ENCODE peak calls at places on chromosomes 12 and 14, in eight cellular contexts. W is nucleus accumbens; G is tibial nerve; J is CD8-positive, alpha-beta T cell; U is NCI-H748 treated with DMSO at 0.1 percent for 48 hours; R is tibial artery; L is activated naive CD4-positive, alpha-beta T cell treated with anti-CD3 and anti-CD28 coated beads, Interleukin-2, amount 10 ng/mL, durations not matched to agents 7 days and 5 days; M is activated CD4-positive, CD25-positive, alpha-beta regulatory T cell. B is an unnamed sample.

GRCh38 chr14:54590481-54590880 is 23.6 kb downstream of the SAMD4A start:
- DNase-seq in W (no peak), G (no peak), J (no peak), U (no peak), R (no peak), L (no peak), M (no peak), B (no peak)

GRCh38 chr12:113169697-113170096 is 15.6 kb downstream of the DDX54 start:
- DNase-seq in W (no peak), G (no peak), J (no peak), U (no peak), R (no peak), L (no peak), M (no peak), B (no peak)

GRCh38 chr12:80268924-80269749 is 169.8 kb downstream of the OTOGL start:
- DNase-seq in W (no peak), G (no peak), J (no peak), U (no peak), R (no peak), L (no peak), M (no peak), B (no peak)

GRCh38 chr12:1993871-1994371 is 10.3 kb downstream of the DCP1B start:
- DNase-seq in W (no peak), G (no peak), J (peak), U (no peak), R (no peak), L (no peak), M (no peak), B (no peak)

GRCh38 chr14:89540830-89541470 is 123.9 kb upstream of the FOXN3 start:
- DNase-seq in W (no peak), G (no peak), J (no peak), U (no peak), R (no peak), L (no peak), M (no peak), B (no peak)

GRCh38 chr14:99513946-99514551 is 32.8 kb downstream of the CCNK start:
- DNase-seq in W (no peak), G (peak), J (no peak), U (no peak), R (no peak), L (peak), M (no peak), B (no peak)

GRCh38 chr12:109460538-109460937 is 16.6 kb downstream of the KCTD10 start:
- DNase-seq in W (no peak), G (no peak), J (no peak), U (no peak), R (no peak), L (no peak), M (no peak), B (no peak)

GRCh38 chr14:77965919-77966435 is 166.1 kb downstream of the ADCK1 start:
- DNase-seq in W (no peak), G (no peak), J (no peak), U (peak), R (no peak), L (peak), M (no peak), B (peak)

GRCh38 chr14:89736866-89737265 is 217.7 kb downstream of the EFCAB11 start:
- DNase-seq in W (no peak), G (no peak), J (no peak), U (no peak), R (no peak), L (no peak), M (no peak), B (no peak)

GRCh38 chr12:124939428-124940142 is 25.1 kb upstream of the UBC start:
- DNase-seq in W (no peak), G (peak), J (peak), U (no peak), R (peak), L (peak), M (no peak), B (peak)

GRCh38 chr12:121214171-121214777 is 4.3 kb downstream of the P2RX4 start:
- DNase-seq in W (no peak), G (no peak), J (no peak), U (no peak), R (no peak), L (no peak), M (no peak), B (no peak)

GRCh38 chr12:880656-881055 is 68.8 kb downstream of the RAD52 start:
- DNase-seq in W (no peak), G (no peak), J (no peak), U (no peak), R (no peak), L (no peak), M (no peak), B (no peak)

GRCh38 chr14:64675246-64675645 is 29.0 kb upstream of the PLEKHG3 start:
- DNase-seq in W (no peak), G (no peak), J (no peak), U (no peak), R (no peak), L (no peak), M (no peak), B (no peak)

GRCh38 chr12:59185291-59185690 is 265.0 kb upstream of the LRIG3 start:
- DNase-seq in W (no peak), G (no peak), J (no peak), U (no peak), R (no peak), L (no peak), M (no peak), B (no peak)

GRCh38 chr12:47574252-47575021 is 131.4 kb downstream of the RPAP3 start:
- DNase-seq in W (no peak), G (no peak), J (no peak), U (no peak), R (no peak), L (no peak), M (no peak), B (no peak)

GRCh38 chr14:104503691-104504090 is 75.9 kb upstream of the C14orf180 start:
- DNase-seq in W (no peak), G (no peak), J (no peak), U (no peak), R (no peak), L (no peak), M (no peak), B (no peak)

GRCh38 chr14:81211844-81212243 is 8.9 kb downstream of the GTF2A1 start:
- DNase-seq in W (peak), G (no peak), J (peak), U (no peak), R (peak), L (peak), M (no peak), B (no peak)

GRCh38 chr14:77043984-77044485 is 15.5 kb upstream of the IRF2BPL start:
- DNase-seq in W (no peak), G (no peak), J (no peak), U (no peak), R (no peak), L (no peak), M (no peak), B (no peak)

GRCh38 chr12:77940011-77940423 is 109.3 kb downstream of the NAV3 start:
- DNase-seq in W (no peak), G (no peak), J (no peak), U (no peak), R (no peak), L (no peak), M (no peak), B (no peak)

GRCh38 chr12:131266591-131267467 is 313.1 kb downstream of the ADGRD1 start:
- DNase-seq in W (no peak), G (no peak), J (no peak), U (no peak), R (no peak), L (no peak), M (no peak), B (no peak)

GRCh38 chr12:64625243-64626077 is 15.2 kb downstream of the RASSF3 start:
- DNase-seq in W (peak), G (no peak), J (peak), U (no peak), R (peak), L (peak), M (no peak), B (no peak)

GRCh38 chr14:67674139-67674479 is 323 bp downstream of the VTI1B start:
- DNase-seq in W (peak), G (peak), J (peak), U (peak), R (peak), L (peak), M (peak), B (peak)

B was measured in progenitor cell of endocrine pancreas.